ENCODE peak calls at places on chromosomes 3 and 15, in four cellular contexts. F is H9, N is IMR-90, V is H1. P is an unnamed sample.

GRCh38 chr3:195003006-195003892 is 267.7 kb downstream of the XXYLT1 start:
- DNase-seq in F (no peak), N (no peak), V (peak), P (no peak)

GRCh38 chr3:76245622-76246021 is 460.3 kb upstream of the ZNF717 start:
- DNase-seq in F (no peak), N (no peak), V (no peak), P (no peak)

GRCh38 chr15:38702178-38702912 is 137.7 kb upstream of the RASGRP1 start:
- DNase-seq in F (peak), N (no peak), V (no peak), P (peak)

GRCh38 chr3:127903596-127903995 is 11.4 kb upstream of the KBTBD12 start:
- DNase-seq in F (no peak), N (no peak), V (no peak), P (no peak)

GRCh38 chr3:143567823-143568222 is 280.4 kb downstream of the SLC9A9 start:
- DNase-seq in F (no peak), N (no peak), V (no peak), P (no peak)

GRCh38 chr15:22963546-22964125 is 16.5 kb downstream of the CYFIP1 start:
- DNase-seq in F (no peak), N (peak), V (no peak), P (no peak)

GRCh38 chr15:77852241-77853007 is 219.7 kb upstream of the LINGO1 start:
- DNase-seq in F (peak), N (no peak), V (no peak), P (no peak)

GRCh38 chr3:11385908-11386307 is 113.7 kb downstream of the ATG7 start:
- DNase-seq in F (no peak), N (peak), V (no peak), P (peak)

GRCh38 chr3:144018776-144019175 is 47.2 kb downstream of the DIPK2A start:
- DNase-seq in F (no peak), N (peak), V (no peak), P (no peak)

GRCh38 chr3:176765491-176765890 is 431.8 kb downstream of the TBL1XR1 start:
- DNase-seq in F (no peak), N (peak), V (no peak), P (no peak)

GRCh38 chr3:29665688-29666087 is 384.8 kb downstream of the RBMS3 start:
- DNase-seq in F (no peak), N (no peak), V (no peak), P (no peak)

GRCh38 chr3:29668728-29669127 is 387.9 kb downstream of the RBMS3 start:
- DNase-seq in F (no peak), N (no peak), V (no peak), P (peak)

DNA sequence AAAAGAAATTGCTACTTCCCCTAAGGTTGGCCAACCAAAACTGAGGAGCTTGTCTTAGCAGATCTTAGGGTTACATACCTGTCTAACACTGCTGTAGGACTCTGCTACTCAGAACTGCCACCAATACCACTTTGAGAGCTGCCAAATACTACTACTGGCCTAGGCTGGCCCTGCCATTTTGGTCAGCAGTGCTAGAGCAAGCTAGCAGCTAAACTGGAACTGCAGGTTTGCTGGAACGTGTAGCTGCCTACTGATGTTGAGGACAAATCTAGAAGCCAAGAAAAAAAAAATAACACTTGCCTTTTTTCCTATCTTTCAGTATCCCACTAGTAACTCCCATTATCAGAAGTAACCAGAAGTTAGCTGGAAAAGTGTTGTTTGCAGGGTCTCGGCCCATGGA is 387.4 kb downstream of the RBMS3 start:
- DNase-seq in F (no peak), N (no peak), V (no peak), P (no peak)
- H2AK5ac ChIP-seq in F (no peak), N (no peak), V (no peak), P (no peak)

GRCh38 chr3:17515445-17516227 is 226.8 kb downstream of the TBC1D5 start:
- DNase-seq in F (no peak), N (peak), V (no peak), P (no peak)
- H3K4me2 ChIP-seq in F (no peak), N (no peak), V (no peak), P (no peak)

DNA sequence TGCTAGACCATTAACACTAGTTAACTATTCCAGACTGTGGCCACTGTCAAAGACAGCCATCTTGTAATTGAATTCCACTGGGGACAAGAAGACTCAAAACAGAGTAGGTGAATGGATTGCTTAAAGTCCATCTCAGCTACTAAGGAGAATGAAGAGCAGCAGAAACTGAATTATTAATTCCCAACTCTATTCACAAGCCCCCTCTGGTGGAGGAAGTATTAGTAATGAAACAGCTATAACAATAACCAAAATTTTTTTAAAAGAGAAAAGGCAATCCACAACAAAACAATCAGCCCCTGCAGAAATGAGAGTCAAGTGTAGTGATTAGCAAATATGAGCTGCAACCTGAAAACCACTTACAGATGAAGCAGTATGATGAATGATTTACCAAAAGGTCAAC is 302.8 kb downstream of the FHIT start:
- DNase-seq in F (no peak), N (no peak), V (no peak), P (peak)
- H4K5ac ChIP-seq in F (no peak), N (no peak), V (no peak), P (no peak)

DNA sequence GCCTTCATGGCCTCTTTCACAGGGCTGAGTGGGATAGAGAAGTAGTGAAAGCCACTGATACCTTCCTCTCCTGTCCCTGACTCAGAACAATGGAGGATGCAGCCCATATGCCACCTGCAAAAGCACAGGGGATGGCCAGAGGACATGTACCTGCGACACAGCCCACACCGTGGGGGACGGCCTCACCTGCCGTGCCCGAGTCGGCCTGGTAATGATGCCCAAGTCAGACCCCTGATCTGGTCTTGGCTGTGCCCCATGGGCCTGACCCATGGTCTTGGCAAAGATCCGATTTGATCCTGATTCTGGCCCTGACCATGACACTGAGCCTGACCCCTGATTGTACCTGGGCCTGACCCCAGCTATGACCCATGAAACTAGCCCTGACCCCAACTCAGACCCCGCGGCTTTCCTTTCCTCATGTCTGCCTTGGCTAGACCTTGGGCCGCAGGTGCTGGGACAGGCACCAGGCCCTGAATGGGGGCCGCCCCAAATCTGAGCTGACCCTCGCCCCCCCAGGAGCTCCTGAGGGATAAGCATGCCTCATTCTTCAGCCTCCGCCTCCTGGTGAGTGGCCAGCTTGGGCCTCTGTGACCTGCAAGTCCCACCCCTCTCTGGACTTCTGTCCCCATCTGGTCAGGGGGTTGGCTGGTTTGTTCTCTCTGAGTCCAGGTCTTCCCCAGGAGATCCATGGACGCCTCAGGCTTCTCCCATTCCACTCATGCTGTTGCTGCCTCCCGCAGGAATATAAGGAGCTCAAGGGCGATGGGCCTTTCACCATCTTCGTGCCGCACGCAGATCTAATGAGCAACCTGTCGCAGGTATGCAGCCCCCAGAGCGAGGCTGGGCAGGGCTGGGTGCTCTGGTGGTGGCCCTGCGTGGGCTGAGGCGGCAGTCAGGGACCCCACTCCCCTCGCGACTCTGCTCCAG is 15.6 kb downstream of the NT5DC2 start:
- DNase-seq in F (no peak), N (no peak), V (no peak), P (peak)
- H2AK5ac ChIP-seq in F (no peak), N (no peak), V (peak), P (no peak)

DNA sequence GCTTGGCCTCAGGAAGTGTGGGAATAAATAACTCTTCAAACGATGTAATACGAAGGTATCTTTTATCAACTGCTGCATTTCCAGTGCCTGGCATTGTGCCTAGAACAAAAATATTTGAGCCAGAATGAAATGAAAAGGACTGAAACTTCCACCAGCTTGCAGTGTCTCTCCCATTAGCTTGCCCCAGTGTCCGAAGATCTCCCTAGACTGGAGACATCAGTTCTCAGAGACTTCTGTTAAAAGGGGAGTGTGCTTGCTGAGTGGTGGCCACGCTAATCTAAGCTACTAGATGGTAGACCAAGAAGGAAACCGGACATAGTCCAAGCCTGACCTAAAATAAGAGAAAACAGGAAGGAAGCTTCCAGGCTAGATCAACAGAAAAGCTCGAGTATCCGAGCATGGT is 28.6 kb downstream of the KCNAB1 start:
- DNase-seq in F (no peak), N (peak), V (no peak), P (no peak)
- H3K4me2 ChIP-seq in F (no peak), N (peak), V (no peak), P (no peak)

DNA sequence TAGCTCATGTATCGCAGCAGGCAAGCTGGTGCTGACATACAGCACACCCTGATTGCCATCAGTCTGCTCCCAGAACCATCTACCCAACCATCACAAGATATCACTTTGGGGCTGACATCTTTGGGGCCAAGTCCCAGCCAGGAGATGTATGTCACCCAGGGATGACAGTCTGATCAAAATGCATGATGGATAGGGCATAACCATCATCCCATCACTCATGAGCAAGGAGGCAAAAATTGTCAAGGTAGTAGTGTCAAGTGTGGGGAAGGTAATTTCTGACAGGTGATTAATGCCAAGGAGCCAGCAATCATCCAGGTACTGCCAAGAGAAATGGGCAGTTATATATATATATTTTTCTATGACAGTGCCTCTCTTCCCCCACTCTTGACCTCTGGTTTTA is 277.4 kb downstream of the WDR72 start:
- DNase-seq in F (no peak), N (no peak), V (no peak), P (no peak)
- H4K5ac ChIP-seq in F (no peak), N (no peak), V (no peak), P (no peak)

DNA sequence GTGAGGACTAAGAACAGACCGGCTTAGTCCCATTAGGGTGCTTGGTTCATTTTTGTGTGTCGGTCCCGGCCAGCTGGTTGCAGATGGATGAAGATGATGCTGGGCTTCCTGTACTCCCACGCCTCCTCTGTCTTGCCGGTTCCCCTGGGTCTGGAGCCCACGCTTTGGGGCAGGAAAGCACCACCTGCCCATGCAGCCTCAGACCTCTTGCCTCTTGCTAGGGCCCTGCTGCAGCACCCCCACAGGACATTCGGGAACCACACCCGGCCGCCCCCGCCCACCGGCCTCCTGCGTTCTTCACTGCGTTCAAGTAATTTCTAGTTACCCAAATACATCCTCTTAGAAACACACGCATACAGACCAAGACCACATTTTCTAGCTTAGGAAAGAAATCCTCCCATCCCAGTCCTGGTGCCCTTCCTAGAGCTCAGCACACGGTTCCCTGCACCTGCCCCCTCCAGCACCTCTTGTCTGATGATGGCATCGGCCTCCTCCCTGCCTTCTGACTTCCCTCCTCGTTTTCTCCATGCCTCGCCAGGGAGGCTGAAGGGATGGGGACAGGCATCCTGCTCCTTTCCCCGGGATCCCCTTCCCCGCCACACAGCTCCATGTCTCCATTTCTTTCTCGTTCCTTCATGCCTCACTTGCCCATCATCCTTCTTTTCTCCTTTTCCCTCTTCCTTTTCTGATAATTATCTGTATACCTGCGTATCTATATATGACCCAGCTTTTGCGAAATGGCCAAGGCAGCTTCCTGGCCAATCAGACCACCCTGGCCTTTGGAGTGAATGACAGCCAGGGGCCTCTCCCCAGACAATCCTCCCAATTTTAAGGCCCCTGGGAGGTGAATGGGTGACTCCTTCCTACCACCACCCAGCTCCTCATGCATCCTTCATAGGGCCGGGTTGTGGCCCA is 30.9 kb downstream of the FAM3D start:
- DNase-seq in F (peak), N (no peak), V (no peak), P (no peak)
- H2AK5ac ChIP-seq in F (no peak), N (no peak), V (no peak), P (no peak)